ENCODE peak calls at places on chromosomes 16 and 17, in four cellular contexts. B, P, I and S are unnamed samples.

GRCh38 chr17:14458724-14459123 is 157.8 kb downstream of the HS3ST3B1 start:
- DNase-seq in I (no peak), B (no peak), P (no peak), S (no peak)

GRCh38 chr16:11105038-11105903 is 150.7 kb downstream of the SOCS1 start:
- DNase-seq in B (no peak), P (no peak), I (peak; percentile 58), S (no peak)

GRCh38 chr17:48737330-48738043 is 8.9 kb upstream of the HOXB13 start:
- DNase-seq in B (no peak), I (no peak), P (no peak), S (no peak)

GRCh38 chr16:61957075-61957474 is 79.2 kb downstream of the CDH8 start:
- DNase-seq in I (no peak), B (no peak), P (no peak), S (no peak)

GRCh38 chr16:69276143-69277115 is 34.7 kb upstream of the VPS4A start:
- DNase-seq in B (no peak), I (no peak), P (peak; percentile 78), S (peak; percentile 77)

GRCh38 chr16:1428511-1428910 is 2.4 kb upstream of the PERCC1 start:
- DNase-seq in I (no peak), P (no peak), B (peak; percentile 68), S (no peak)

GRCh38 chr16:66927012-66927436 is 1.7 kb upstream of the RRAD start:
- DNase-seq in B (no peak), P (no peak), I (no peak), S (no peak)

GRCh38 chr17:22278302-22279275 is 586.3 kb downstream of the KCNJ18 start:
- DNase-seq in B (no peak), I (no peak), P (peak; percentile 49), S (peak; percentile 64)

GRCh38 chr16:19718624-19718965 is 524 bp downstream of the IQCK start:
- DNase-seq in P (peak; percentile 62), I (peak; percentile 81), B (no peak), S (no peak)

GRCh38 chr16:51114369-51114768 is 36.7 kb downstream of the SALL1 start:
- DNase-seq in B (no peak), I (no peak), P (no peak), S (no peak)

GRCh38 chr17:61205931-61206330 is 193.7 kb upstream of the TBX2 start:
- DNase-seq in B (no peak), P (no peak), I (no peak), S (no peak)